ENCODE peak calls at places on chromosomes 7 and 10, in eight cellular contexts. G is cardiac muscle cell, X is left ventricle myocardium inferior, I is hepatocyte, P is body of pancreas, H is H9, F is endodermal cell, A is psoas muscle. W is an unnamed sample.

GRCh38 chr7:43148161-43148731 is 35.8 kb downstream of the HECW1 start:
- DNase-seq in G (no peak), X (no peak), I (no peak), P (no peak), H (no peak), F (peak; percentile 41), A (no peak), W (peak; percentile 83)

GRCh38 chr7:148108381-148108780 is 482.2 kb upstream of the C7orf33 start:
- DNase-seq in G (no peak), X (no peak), I (no peak), P (no peak), H (no peak), F (no peak), A (no peak), W (no peak)

GRCh38 chr10:63522129-63522687 is 1.0 kb downstream of the REEP3 start:
- DNase-seq in G (no peak), X (no peak), I (peak; percentile 16), P (no peak), H (no peak), F (no peak), A (no peak), W (no peak)

GRCh38 chr10:47136866-47137265 is 163.1 kb upstream of the GDF10 start:
- DNase-seq in G (no peak), X (no peak), I (no peak), P (no peak), H (no peak), F (no peak), A (no peak), W (no peak)

GRCh38 chr10:80444646-80445319 is 9.3 kb upstream of the TSPAN14 start:
- DNase-seq in G (peak; percentile 67), X (peak; percentile 60), I (peak; percentile 72), P (peak; percentile 68), H (peak; percentile 65), F (peak; percentile 80), A (peak; percentile 67), W (peak; percentile 63)

GRCh38 chr7:49771427-49772176 is 1.8 kb upstream of the VWC2 start:
- DNase-seq in G (no peak), X (no peak), I (no peak), P (no peak), H (no peak), F (no peak), A (no peak), W (no peak)

GRCh38 chr10:112919721-112920120 is 30.3 kb upstream of the TCF7L2 start:
- DNase-seq in G (no peak), X (no peak), I (no peak), P (no peak), H (no peak), F (no peak), A (no peak), W (peak; percentile 88)

GRCh38 chr7:29270979-29271658 is 76.5 kb downstream of the CHN2 start:
- DNase-seq in G (no peak), X (no peak), I (no peak), P (no peak), H (no peak), F (peak; percentile 56), A (no peak), W (no peak)

GRCh38 chr7:84187813-84188212 is 6.8 kb downstream of the SEMA3A start:
- DNase-seq in G (no peak), X (no peak), I (no peak), P (no peak), H (no peak), F (no peak), A (no peak), W (peak; percentile 95)

GRCh38 chr7:48139461-48139860 is 31.8 kb upstream of the ABCA13 start:
- DNase-seq in G (no peak), X (no peak), I (peak; percentile 25), P (no peak), H (peak; percentile 62), F (peak; percentile 65), A (no peak), W (no peak)

GRCh38 chr7:150428671-150429451 is 21.6 kb upstream of the GIMAP8 start:
- DNase-seq in G (no peak), X (no peak), I (no peak), P (peak; percentile 70), H (peak; percentile 56), F (peak; percentile 67), A (no peak), W (no peak)

GRCh38 chr7:93430917-93431588 is 143.5 kb downstream of the CALCR start:
- DNase-seq in G (no peak), X (no peak), I (no peak), P (no peak), H (no peak), F (no peak), A (no peak), W (no peak)

GRCh38 chr10:72061930-72062329 is 26.4 kb downstream of the SPOCK2 start:
- DNase-seq in G (no peak), X (no peak), I (no peak), P (no peak), H (no peak), F (no peak), A (no peak), W (no peak)

GRCh38 chr10:42879380-42880254 is 97.0 kb downstream of the BMS1 start:
- DNase-seq in G (no peak), X (no peak), I (no peak), P (no peak), H (no peak), F (peak; percentile 47), A (no peak), W (no peak)

GRCh38 chr10:80599424-80599847 is 61.7 kb downstream of the SH2D4B start:
- DNase-seq in G (peak; percentile 88), X (peak; percentile 36), I (peak; percentile 74), P (no peak), H (peak; percentile 87), F (peak; percentile 92), A (no peak), W (no peak)

GRCh38 chr7:132825222-132825621 is 249.0 kb upstream of the PLXNA4 start:
- DNase-seq in G (no peak), X (no peak), I (no peak), P (no peak), H (no peak), F (no peak), A (no peak), W (no peak)

GRCh38 chr7:28507538-28508282 is 95.4 kb downstream of the CREB5 start:
- DNase-seq in G (no peak), X (no peak), I (no peak), P (no peak), H (no peak), F (no peak), A (no peak), W (no peak)

GRCh38 chr10:67603086-67603485 is 92.9 kb downstream of the CTNNA3 start:
- DNase-seq in G (no peak), X (no peak), I (no peak), P (no peak), H (no peak), F (no peak), A (no peak), W (no peak)

GRCh38 chr10:71644307-71645180 is 75.0 kb downstream of the C10orf105 start:
- DNase-seq in G (no peak), X (no peak), I (no peak), P (no peak), H (no peak), F (no peak), A (no peak), W (no peak)

GRCh38 chr10:133361773-133362441 is 4.1 kb upstream of the FUOM start:
- DNase-seq in G (no peak), X (no peak), I (no peak), P (no peak), H (no peak), F (no peak), A (no peak), W (no peak)

GRCh38 chr10:59753267-59753666 is at the start of gene MRLN:
- DNase-seq in G (no peak), X (no peak), I (no peak), P (no peak), H (no peak), F (no peak), A (no peak), W (no peak)

GRCh38 chr10:27724287-27724686 is 21.3 kb downstream of the MKX start:
- DNase-seq in G (peak; percentile 22), X (no peak), I (no peak), P (no peak), H (peak; percentile 38), F (peak; percentile 65), A (no peak), W (no peak)
- TF ChIP-seq CTCF in G (peak; percentile 17), X (no peak), I (peak; percentile 8), P (no peak), H (peak; percentile 63), F (peak; percentile 75), A (no peak), W (peak; percentile 51)

GRCh38 chr7:78714302-78714857 is 739.1 kb downstream of the MAGI2 start:
- DNase-seq in G (no peak), X (no peak), I (no peak), P (no peak), H (no peak), F (no peak), A (no peak), W (no peak)
- H3K27ac ChIP-seq in G (no peak overlapping the region), X (no peak overlapping the region), I (no peak overlapping the region), P (no peak overlapping the region), H (no peak overlapping the region), F (peak overlapping the region; percentile 83), A (no peak overlapping the region), W (no peak overlapping the region)

DNA sequence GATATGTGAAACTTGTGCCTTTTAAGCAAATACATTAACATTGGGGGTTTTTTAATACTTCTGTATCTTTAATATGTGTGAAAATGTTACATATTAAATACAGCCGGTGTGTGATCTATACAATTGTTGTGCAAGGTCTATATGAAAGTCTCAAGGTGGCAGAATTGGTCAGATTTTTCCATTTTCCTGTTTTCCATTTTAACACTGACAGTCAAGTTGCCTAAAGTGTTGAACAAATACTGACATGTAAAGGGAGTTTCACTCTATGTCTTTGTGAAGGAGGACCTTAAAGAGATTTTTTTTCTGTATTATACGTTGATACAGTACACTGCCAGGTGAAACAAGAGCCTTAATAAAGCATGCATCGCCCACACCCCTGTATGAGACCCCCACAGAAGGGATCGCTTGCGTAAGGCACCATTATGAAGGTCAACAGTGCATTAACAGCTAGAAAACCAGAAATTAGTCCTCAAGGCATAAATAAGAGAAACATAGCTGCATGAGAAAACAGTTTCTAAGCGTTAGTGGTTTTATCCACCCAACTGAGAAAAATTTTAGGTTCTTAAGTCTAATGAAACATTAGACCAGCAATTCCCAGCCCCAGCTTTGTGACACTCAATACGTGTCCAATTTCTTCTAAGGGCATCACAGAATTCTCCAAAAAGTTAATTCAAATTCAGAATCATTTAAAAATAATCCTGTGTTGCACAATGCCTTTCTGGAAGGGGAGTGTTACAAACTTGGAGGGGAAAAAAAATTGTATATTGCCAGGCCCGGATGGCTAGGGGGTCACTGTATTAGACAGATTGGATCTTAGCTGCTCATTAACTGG is 6.9 kb downstream of the KLF6 start:
- DNase-seq in G (no peak), X (no peak), I (no peak), P (no peak), H (no peak), F (peak; percentile 31), A (no peak), W (no peak)
- H3K4me1 ChIP-seq in G (peaks cover 8% of the 10 kb centered on the region), X (peaks cover 82% of the 10 kb centered on the region), I (peaks cover 37% of the 10 kb centered on the region), P (peaks cover 60% of the 10 kb centered on the region), H (peaks cover 9% of the 10 kb centered on the region), F (peaks cover 31% of the 10 kb centered on the region), A (peaks cover 68% of the 10 kb centered on the region), W (peaks cover 21% of the 10 kb centered on the region)

GRCh38 chr10:110103921-110104461 is 96.2 kb downstream of the ADD3 start:
- DNase-seq in G (no peak), X (no peak), I (no peak), P (no peak), H (no peak), F (no peak), A (no peak), W (no peak)
- TF ChIP-seq CTCF in G (no peak), X (no peak), I (no peak), P (no peak), H (no peak), F (no peak), A (no peak), W (peak; percentile 6)

W was measured in foreskin keratinocyte.